ENCODE peak calls at places on chromosome 9, in nine cellular contexts. W, G, I, V, R, C, F, E and P are unnamed samples.

GRCh38 chr9:128409998-128410397 is 10.7 kb upstream of the CERCAM start:
- DNase-seq in W (no peak), G (no peak), I (no peak), V (peak), R (no peak), C (peak), F (no peak), E (no peak), P (peak)

GRCh38 chr9:74721696-74722660 is 165.7 kb downstream of the TRPM6 start:
- DNase-seq in W (no peak), G (no peak), I (no peak), V (no peak), R (no peak), C (no peak), F (no peak), E (no peak), P (no peak)

GRCh38 chr9:32879335-32879734 is 96.0 kb downstream of the TMEM215 start:
- DNase-seq in W (no peak), G (no peak), I (no peak), V (no peak), R (no peak), C (no peak), F (no peak), E (no peak), P (no peak)

GRCh38 chr9:15711531-15712295 is 158.9 kb downstream of the CCDC171 start:
- DNase-seq in W (no peak), G (no peak), I (no peak), V (peak), R (peak), C (peak), F (no peak), E (peak), P (peak)

GRCh38 chr9:114383866-114384231 is 3.9 kb downstream of the AKNA start:
- DNase-seq in W (no peak), G (no peak), I (no peak), V (no peak), R (no peak), C (no peak), F (no peak), E (no peak), P (no peak)

GRCh38 chr9:86099695-86100364 is 472 bp upstream of the GOLM1 start:
- DNase-seq in W (peak), G (peak), I (peak), V (peak), R (peak), C (peak), F (no peak), E (peak), P (peak)

GRCh38 chr9:137466041-137466799 is 7.1 kb upstream of the NSMF start:
- DNase-seq in W (no peak), G (peak), I (no peak), V (no peak), R (no peak), C (no peak), F (no peak), E (no peak), P (no peak)

GRCh38 chr9:137159105-137160053 is 10.5 kb downstream of the LRRC26 start:
- DNase-seq in W (no peak), G (no peak), I (no peak), V (no peak), R (no peak), C (no peak), F (no peak), E (no peak), P (no peak)

GRCh38 chr9:105972805-105973204 is 278.5 kb downstream of the TMEM38B start:
- DNase-seq in W (no peak), G (no peak), I (no peak), V (no peak), R (no peak), C (no peak), F (no peak), E (no peak), P (no peak)

GRCh38 chr9:34267660-34268059 is 61.4 kb downstream of the KIF24 start:
- DNase-seq in W (no peak), G (no peak), I (no peak), V (no peak), R (no peak), C (no peak), F (no peak), E (no peak), P (no peak)

GRCh38 chr9:94804917-94805544 is 78.5 kb downstream of the AOPEP start:
- DNase-seq in W (no peak), G (no peak), I (no peak), V (no peak), R (no peak), C (no peak), F (no peak), E (peak), P (no peak)

GRCh38 chr9:116800885-116801284 is 113.8 kb downstream of the TRIM32 start:
- DNase-seq in W (no peak), G (no peak), I (no peak), V (no peak), R (no peak), C (no peak), F (no peak), E (no peak), P (peak)

GRCh38 chr9:127308559-127309429 is 44.2 kb downstream of the GARNL3 start:
- DNase-seq in W (no peak), G (no peak), I (no peak), V (peak), R (peak), C (peak), F (no peak), E (peak), P (peak)

GRCh38 chr9:124410321-124410913 is 4.8 kb downstream of the PSMB7 start:
- DNase-seq in W (no peak), G (no peak), I (no peak), V (peak), R (no peak), C (no peak), F (no peak), E (no peak), P (peak)
- TF ChIP-seq CTCF in W (peak), G (peak), I (peak), V (no peak), R (peak), C (peak), F (peak), E (peak), P (peak)

GRCh38 chr9:38160613-38161215 is 91.7 kb upstream of the SHB start:
- DNase-seq in W (peak), G (peak), I (peak), V (peak), R (peak), C (peak), F (no peak), E (no peak), P (peak)
- TF ChIP-seq CTCF in W (peak), G (peak), I (peak), V (peak), R (peak), C (peak), F (peak), E (peak), P (peak)

DNA sequence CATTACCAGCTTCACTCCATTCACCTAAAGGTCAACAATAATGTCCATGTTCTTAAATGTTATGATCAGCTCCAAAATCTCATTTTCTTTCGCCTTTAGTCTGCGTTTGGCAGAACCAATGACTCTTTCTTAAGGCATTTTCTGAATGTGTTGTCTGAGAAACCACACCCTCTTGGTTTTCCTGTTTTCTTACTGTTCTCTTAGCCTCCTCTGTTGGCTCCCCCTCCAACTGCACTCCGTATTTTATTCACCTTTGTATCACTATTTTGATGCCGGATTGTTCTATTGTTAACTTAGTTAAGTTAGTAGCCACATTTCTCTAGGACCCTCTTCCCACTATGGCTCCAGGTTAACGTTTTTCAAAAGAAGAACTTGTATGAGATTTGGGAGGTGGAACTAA is 185.6 kb downstream of the DMAC1 start:
- DNase-seq in W (no peak), G (no peak), I (no peak), V (peak), R (no peak), C (no peak), F (no peak), E (no peak), P (no peak)
- TF ChIP-seq CTCF in W (no peak), G (no peak), I (no peak), V (no peak), R (no peak), C (no peak), F (no peak), E (no peak), P (no peak)

DNA sequence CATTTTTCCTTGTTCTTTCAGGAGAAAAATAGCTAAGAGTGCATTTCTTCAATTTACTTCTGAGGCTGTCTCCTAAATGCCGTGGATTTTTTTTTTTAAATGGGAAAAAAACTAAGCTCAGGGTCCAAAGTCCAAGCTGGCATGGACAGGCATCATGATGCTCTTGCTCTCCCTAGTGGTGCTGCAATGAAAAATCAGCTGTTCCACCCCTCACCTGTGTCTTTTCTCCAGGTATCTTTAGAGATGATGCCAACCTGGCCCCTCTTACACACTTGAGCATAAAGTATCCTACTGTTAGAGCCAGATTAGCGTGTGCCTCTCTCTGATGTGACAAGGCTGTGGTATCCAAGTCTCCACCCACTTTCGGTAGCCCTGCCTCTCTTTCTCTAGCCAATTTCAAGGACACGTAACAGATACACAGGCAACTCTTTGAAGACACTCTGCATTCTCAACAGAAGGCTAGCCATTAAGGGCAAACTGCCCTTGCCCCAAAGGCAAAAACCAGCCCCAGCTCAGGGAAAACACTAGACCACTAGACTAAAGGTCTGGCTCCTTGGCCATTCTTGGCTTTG is 208.8 kb downstream of the SAXO1 start:
- DNase-seq in W (no peak), G (no peak), I (no peak), V (no peak), R (no peak), C (no peak), F (no peak), E (no peak), P (peak)
- TF ChIP-seq CTCF in W (peak), G (peak), I (no peak), V (peak), R (peak), C (peak), F (peak), E (no peak), P (peak)

DNA sequence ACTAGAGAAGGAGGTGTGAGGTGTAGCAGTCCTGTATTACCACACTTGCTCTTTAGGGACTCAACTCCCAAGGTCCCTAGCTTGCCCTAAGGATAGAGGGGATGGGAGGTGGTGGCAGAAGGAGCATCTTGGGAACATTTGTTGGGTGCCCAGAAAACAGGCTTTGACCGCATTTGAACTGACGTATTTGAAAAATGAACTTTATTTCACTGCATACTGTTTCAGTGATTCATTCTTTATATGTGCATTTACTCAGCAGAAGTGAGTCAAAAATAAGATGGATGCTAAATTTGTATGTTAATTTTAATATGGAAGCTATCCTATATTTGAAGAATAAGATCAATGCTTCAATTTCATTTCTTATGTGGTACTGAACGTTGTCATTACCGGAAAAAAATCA is 18.7 kb downstream of the DMRT3 start:
- DNase-seq in W (no peak), G (no peak), I (no peak), V (peak), R (no peak), C (no peak), F (no peak), E (peak), P (no peak)
- TF ChIP-seq CTCF in W (no peak), G (no peak), I (no peak), V (no peak), R (no peak), C (no peak), F (no peak), E (no peak), P (no peak)

GRCh38 chr9:29830815-29831214 is 2257.5 kb upstream of the C9orf72 start:
- DNase-seq in W (peak), G (no peak), I (peak), V (peak), R (no peak), C (no peak), F (no peak), E (peak), P (peak)
- TF ChIP-seq CTCF in W (peak), G (no peak), I (peak), V (peak), R (peak), C (no peak), F (peak), E (peak), P (peak)

GRCh38 chr9:2625427-2625826 is 3.8 kb downstream of the VLDLR start:
- DNase-seq in W (no peak), G (no peak), I (no peak), V (no peak), R (no peak), C (no peak), F (no peak), E (no peak), P (no peak)
- TF ChIP-seq CTCF in W (peak), G (no peak), I (no peak), V (peak), R (no peak), C (no peak), F (no peak), E (peak), P (peak)

GRCh38 chr9:133118179-133118520 is 2.9 kb downstream of the RALGDS start:
- DNase-seq in W (no peak), G (no peak), I (no peak), V (no peak), R (no peak), C (no peak), F (no peak), E (no peak), P (no peak)

GRCh38 chr9:133117271-133118178 is 3.5 kb downstream of the RALGDS start:
- DNase-seq in W (no peak), G (peak), I (no peak), V (peak), R (no peak), C (peak), F (no peak), E (peak), P (no peak)

GRCh38 chr9:133119039-133119438 is 2.0 kb downstream of the RALGDS start:
- DNase-seq in W (no peak), G (peak), I (no peak), V (no peak), R (no peak), C (no peak), F (no peak), E (no peak), P (no peak)

GRCh38 chr9:133119461-133120342 is 1.3 kb downstream of the RALGDS start:
- DNase-seq in W (no peak), G (no peak), I (peak), V (peak), R (peak), C (no peak), F (no peak), E (no peak), P (no peak)

GRCh38 chr9:133118568-133118967 is 2.5 kb downstream of the RALGDS start:
- DNase-seq in W (no peak), G (no peak), I (no peak), V (no peak), R (no peak), C (no peak), F (no peak), E (no peak), P (no peak)
- TF ChIP-seq CTCF in W (no peak), G (no peak), I (no peak), V (no peak), R (no peak), C (no peak), F (no peak), E (no peak), P (no peak)

GRCh38 chr9:104836235-104836634 is 72.3 kb downstream of the NIPSNAP3B start:
- DNase-seq in W (no peak), G (no peak), I (no peak), V (peak), R (peak), C (no peak), F (no peak), E (no peak), P (peak)
- TF ChIP-seq CTCF in W (no peak), G (no peak), I (no peak), V (no peak), R (no peak), C (no peak), F (no peak), E (no peak), P (no peak)